ENCODE peak calls at places on chromosome 16, in ten cellular contexts. W is lower lobe of right lung, L is neural progenitor cell, U is colonic mucosa, C is pancreas, A is brain microvascular endothelial cell, K is lung, P is kidney epithelial cell, O is fibroblast of lung, H is body of pancreas. T is an unnamed sample.

GRCh38 chr16:89972244-89973234 is 24.0 kb downstream of the DEF8 start:
- DNase-seq in W (peak; percentile 96), L (peak; percentile 97), U (peak; percentile 93), C (peak; percentile 90), A (peak; percentile 73), K (peak; percentile 91), P (no peak), O (peak; percentile 89), H (peak; percentile 92), T (peak; percentile 40)

GRCh38 chr16:12158428-12158827 is 181.9 kb downstream of the SNX29 start:
- DNase-seq in W (no peak), L (no peak), U (no peak), C (no peak), A (peak; percentile 87), K (no peak), P (peak; percentile 75), O (peak; percentile 92), H (no peak), T (peak; percentile 79)

GRCh38 chr16:10078541-10078949 is 103.7 kb downstream of the GRIN2A start:
- DNase-seq in W (no peak), L (peak; percentile 71), U (no peak), C (no peak), A (no peak), K (no peak), P (no peak), O (no peak), H (no peak), T (no peak)

GRCh38 chr16:84281077-84281476 is 13.6 kb upstream of the WFDC1 start:
- DNase-seq in W (no peak), L (peak; percentile 36), U (no peak), C (no peak), A (peak; percentile 13), K (no peak), P (no peak), O (peak; percentile 24), H (no peak), T (no peak)

GRCh38 chr16:26273607-26274006 is 581.8 kb downstream of the HS3ST4 start:
- DNase-seq in W (no peak), L (no peak), U (no peak), C (no peak), A (no peak), K (no peak), P (no peak), O (no peak), H (no peak), T (no peak)

GRCh38 chr16:65010136-65010535 is 111.7 kb downstream of the CDH11 start:
- DNase-seq in W (no peak), L (no peak), U (no peak), C (no peak), A (no peak), K (no peak), P (no peak), O (no peak), H (no peak), T (no peak)

GRCh38 chr16:78127130-78127529 is 27.7 kb downstream of the WWOX start:
- DNase-seq in W (no peak), L (no peak), U (no peak), C (no peak), A (peak; percentile 3), K (no peak), P (no peak), O (peak; percentile 42), H (no peak), T (peak; percentile 35)

GRCh38 chr16:67449328-67449727 is 18.4 kb downstream of the HSD11B2 start:
- DNase-seq in W (no peak), L (no peak), U (no peak), C (no peak), A (no peak), K (peak; percentile 44), P (no peak), O (no peak), H (no peak), T (no peak)

GRCh38 chr16:1218930-1219611 is 6.0 kb downstream of the TPSG1 start:
- DNase-seq in W (no peak), L (no peak), U (no peak), C (no peak), A (no peak), K (no peak), P (no peak), O (no peak), H (no peak), T (no peak)

GRCh38 chr16:7511549-7512260 is 179.1 kb downstream of the RBFOX1 start:
- DNase-seq in W (no peak), L (no peak), U (no peak), C (no peak), A (no peak), K (no peak), P (no peak), O (no peak), H (no peak), T (no peak)

GRCh38 chr16:7512503-7512902 is 179.9 kb downstream of the RBFOX1 start:
- DNase-seq in W (no peak), L (no peak), U (no peak), C (no peak), A (no peak), K (no peak), P (no peak), O (no peak), H (no peak), T (no peak)

GRCh38 chr16:7513429-7513828 is 180.8 kb downstream of the RBFOX1 start:
- DNase-seq in W (no peak), L (no peak), U (no peak), C (no peak), A (no peak), K (no peak), P (no peak), O (no peak), H (no peak), T (no peak)

GRCh38 chr16:7518158-7518557 is 185.5 kb downstream of the RBFOX1 start:
- DNase-seq in W (no peak), L (no peak), U (no peak), C (no peak), A (no peak), K (no peak), P (no peak), O (no peak), H (no peak), T (no peak)

DNA sequence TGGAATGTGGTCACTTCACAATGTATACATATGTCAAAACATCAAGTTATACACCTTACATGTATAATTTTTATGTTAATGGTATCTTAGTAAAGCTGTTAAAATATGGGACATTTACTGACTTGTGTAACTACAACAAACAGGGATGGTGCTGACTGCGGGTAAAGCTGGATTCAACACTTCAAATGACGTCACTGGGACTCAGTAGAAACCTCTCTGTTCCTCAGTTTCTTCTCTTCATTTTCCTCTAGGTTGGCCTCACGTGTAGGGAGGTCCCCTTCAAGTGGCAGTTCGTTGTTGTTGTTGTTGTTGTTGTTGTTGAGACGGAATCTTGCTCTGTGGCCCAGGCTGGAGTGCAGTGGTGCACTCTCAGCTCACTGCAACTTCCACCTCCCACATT is 182.9 kb downstream of the RBFOX1 start:
- DNase-seq in W (no peak), L (no peak), U (no peak), C (no peak), A (no peak), K (no peak), P (no peak), O (no peak), H (no peak), T (no peak)
- H3K4me3 ChIP-seq in W (no peak overlapping the region), L (no peak overlapping the region), U (no peak overlapping the region), C (no peak overlapping the region), A (no peak overlapping the region), K (no peak overlapping the region), P (no peak overlapping the region), O (no peak overlapping the region), H (no peak overlapping the region), T (no peak overlapping the region)

DNA sequence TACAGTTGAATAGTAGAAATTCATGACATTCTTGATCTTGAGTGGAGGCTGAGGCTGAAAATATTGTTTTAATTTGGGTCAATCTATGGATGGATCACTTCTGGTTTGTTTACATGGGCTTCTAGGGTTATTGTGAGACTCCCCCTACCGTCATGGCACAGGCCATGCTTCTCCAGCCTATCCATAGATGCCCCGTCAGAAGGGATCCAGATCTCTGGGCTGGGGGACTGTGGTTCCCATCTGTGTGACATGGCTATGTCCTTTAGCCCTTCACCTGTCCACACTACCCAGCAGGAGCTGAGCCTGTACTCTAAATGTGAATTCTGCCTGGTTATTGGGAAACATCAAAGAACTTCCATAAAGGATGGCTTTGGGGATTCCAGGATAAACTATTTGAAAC is 160.4 kb downstream of the ABCC12 start:
- DNase-seq in W (no peak), L (no peak), U (no peak), C (no peak), A (no peak), K (no peak), P (no peak), O (no peak), H (no peak), T (no peak)
- TF ChIP-seq CTCF in W (no peak), L (no peak), U (no peak), C (no peak), A (peak; percentile 24), K (no peak), P (no peak), O (no peak), H (no peak), T (peak; percentile 14)

GRCh38 chr16:57882797-57883196 is 80.5 kb upstream of the KIFC3 start:
- DNase-seq in W (no peak), L (peak; percentile 42), U (no peak), C (no peak), A (peak; percentile 22), K (no peak), P (no peak), O (no peak), H (no peak), T (no peak)
- H3K27me3 ChIP-seq in W (peaks cover 26% of the 10 kb centered on the region), L (peaks cover 15% of the 10 kb centered on the region), U (peaks cover 23% of the 10 kb centered on the region), C (no peaks in the 10 kb centered on the region), A (peaks cover 7% of the 10 kb centered on the region), K (peaks cover 6% of the 10 kb centered on the region), P (peaks cover 21% of the 10 kb centered on the region), O (peaks cover 39% of the 10 kb centered on the region), H (no peaks in the 10 kb centered on the region), T (peaks cover 15% of the 10 kb centered on the region)

GRCh38 chr16:21157632-21158031 is 842 bp upstream of the LDAF1 start:
- DNase-seq in W (no peak), L (no peak), U (peak; percentile 26), C (no peak), A (no peak), K (no peak), P (no peak), O (no peak), H (no peak), T (no peak)
- H3K4me3 ChIP-seq in W (peak overlapping the region; percentile 86), L (no peak overlapping the region), U (no peak overlapping the region), C (no peak overlapping the region), A (no peak overlapping the region), K (no peak overlapping the region), P (no peak overlapping the region), O (no peak overlapping the region), H (no peak overlapping the region), T (no peak overlapping the region)

DNA sequence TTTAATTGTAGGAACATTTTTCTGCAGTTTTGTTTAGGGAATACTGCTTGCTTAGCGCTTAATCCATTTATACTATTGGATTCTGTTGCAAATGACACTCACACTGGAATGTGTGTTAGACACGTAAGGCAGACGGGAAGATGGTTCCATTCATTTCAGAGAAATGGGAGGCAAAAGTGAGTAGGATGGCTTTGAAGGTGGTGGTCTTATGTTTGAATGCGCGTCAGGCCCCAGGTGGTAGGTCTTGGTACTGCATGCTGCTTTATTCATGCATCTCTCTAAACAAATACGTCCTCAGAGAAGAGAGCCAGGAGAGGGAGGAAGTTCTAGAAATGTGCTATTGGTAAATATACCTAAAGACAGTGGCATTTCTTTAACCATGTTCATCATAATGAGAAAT is 997.6 kb upstream of the RBFOX1 start:
- DNase-seq in W (no peak), L (peak; percentile 43), U (no peak), C (no peak), A (peak; percentile 23), K (no peak), P (no peak), O (no peak), H (no peak), T (no peak)
- TF ChIP-seq CTCF in W (peak; percentile 25), L (peak; percentile 65), U (peak; percentile 32), C (peak; percentile 24), A (peak; percentile 67), K (no peak), P (peak; percentile 26), O (peak; percentile 25), H (peak; percentile 16), T (peak; percentile 32)

T was measured in BJ.